ENCODE peak calls at places on chromosomes 12 and 14, in four cellular contexts. One of them, this sample, is unnamed. For H3K4me1, the result is how much of the 10 kb centered on the place peaks cover.

GRCh38 chr12:77968571-77968970 is 137.9 kb downstream of the NAV3 start:
- DNase-seq in astrocyte: no peak
- DNase-seq in breast epithelium: no peak
- DNase-seq in psoas muscle: no peak
- DNase-seq in this sample: no peak

GRCh38 chr14:78690836-78691235 is 520.7 kb downstream of the NRXN3 start:
- DNase-seq in astrocyte: peak
- DNase-seq in breast epithelium: no peak
- DNase-seq in psoas muscle: no peak
- DNase-seq in this sample: no peak

GRCh38 chr14:95609398-95609990 is 74.6 kb downstream of the GLRX5 start:
- DNase-seq in astrocyte: no peak
- DNase-seq in breast epithelium: no peak
- DNase-seq in psoas muscle: no peak
- DNase-seq in this sample: peak

GRCh38 chr14:71498151-71498734 is 434.0 kb upstream of the RGS6 start:
- DNase-seq in astrocyte: peak
- DNase-seq in breast epithelium: no peak
- DNase-seq in psoas muscle: no peak
- DNase-seq in this sample: no peak

GRCh38 chr12:9022592-9022991 is 33.2 kb downstream of the KLRG1 start:
- DNase-seq in astrocyte: no peak
- DNase-seq in breast epithelium: no peak
- DNase-seq in psoas muscle: no peak
- DNase-seq in this sample: no peak

GRCh38 chr12:28550757-28551381 is 360.6 kb downstream of the CCDC91 start:
- DNase-seq in astrocyte: peak
- DNase-seq in breast epithelium: no peak
- DNase-seq in psoas muscle: no peak
- DNase-seq in this sample: no peak

GRCh38 chr14:69451941-69452340 is 32.6 kb upstream of the PLEKHD1 start:
- DNase-seq in astrocyte: no peak
- DNase-seq in breast epithelium: no peak
- DNase-seq in psoas muscle: no peak
- DNase-seq in this sample: no peak

GRCh38 chr14:24224618-24225071 is 7.5 kb downstream of the NEDD8 start:
- DNase-seq in astrocyte: peak
- DNase-seq in breast epithelium: no peak
- DNase-seq in psoas muscle: no peak
- DNase-seq in this sample: no peak

GRCh38 chr14:92484132-92484823 is 29.3 kb upstream of the RIN3 start:
- DNase-seq in astrocyte: no peak
- DNase-seq in breast epithelium: no peak
- DNase-seq in psoas muscle: no peak
- DNase-seq in this sample: peak

GRCh38 chr14:105600939-105601359 is 74.6 kb downstream of the TMEM121 start:
- DNase-seq in astrocyte: no peak
- DNase-seq in breast epithelium: peak
- DNase-seq in psoas muscle: no peak
- DNase-seq in this sample: no peak

GRCh38 chr14:101950516-101951215 is 13.7 kb upstream of the DYNC1H1 start:
- DNase-seq in astrocyte: no peak
- DNase-seq in breast epithelium: peak
- DNase-seq in psoas muscle: no peak
- DNase-seq in this sample: no peak

GRCh38 chr12:89350661-89351488 is 1.4 kb downstream of the DUSP6 start:
- DNase-seq in astrocyte: no peak
- DNase-seq in breast epithelium: no peak
- DNase-seq in psoas muscle: peak
- DNase-seq in this sample: peak

GRCh38 chr14:39351708-39352107 is 80.5 kb downstream of the FBXO33 start:
- DNase-seq in astrocyte: no peak
- DNase-seq in breast epithelium: no peak
- DNase-seq in psoas muscle: no peak
- DNase-seq in this sample: no peak

GRCh38 chr12:91074068-91074819 is 16.4 kb upstream of the KERA start:
- DNase-seq in astrocyte: peak
- DNase-seq in breast epithelium: no peak
- DNase-seq in psoas muscle: no peak
- DNase-seq in this sample: no peak

GRCh38 chr14:50875359-50876090 is 3.7 kb downstream of the ABHD12B start:
- DNase-seq in astrocyte: peak
- DNase-seq in breast epithelium: no peak
- DNase-seq in psoas muscle: no peak
- DNase-seq in this sample: peak

GRCh38 chr14:91884664-91885063 is 17.3 kb upstream of the TC2N start:
- DNase-seq in astrocyte: no peak
- DNase-seq in breast epithelium: no peak
- DNase-seq in psoas muscle: peak
- DNase-seq in this sample: peak

GRCh38 chr12:3117144-3117581 is 40.0 kb downstream of the TSPAN9 start:
- DNase-seq in astrocyte: peak
- DNase-seq in breast epithelium: no peak
- DNase-seq in psoas muscle: peak
- DNase-seq in this sample: no peak

GRCh38 chr12:44240186-44240585 is 404.3 kb downstream of the TMEM117 start:
- DNase-seq in astrocyte: no peak
- DNase-seq in breast epithelium: no peak
- DNase-seq in psoas muscle: no peak
- DNase-seq in this sample: no peak

GRCh38 chr12:48037267-48037915 is 33.1 kb upstream of the COL2A1 start:
- DNase-seq in astrocyte: peak
- DNase-seq in breast epithelium: no peak
- DNase-seq in psoas muscle: no peak
- DNase-seq in this sample: peak

GRCh38 chr12:20620311-20620710 is 74.8 kb upstream of the SLCO1C1 start:
- DNase-seq in astrocyte: no peak
- DNase-seq in breast epithelium: no peak
- DNase-seq in psoas muscle: no peak
- DNase-seq in this sample: no peak

GRCh38 chr12:50187084-50187900 is 20.1 kb upstream of the CERS5 start:
- DNase-seq in astrocyte: peak
- DNase-seq in breast epithelium: no peak
- DNase-seq in psoas muscle: no peak
- DNase-seq in this sample: no peak

GRCh38 chr14:93977790-93978581 is 1.6 kb upstream of the ASB2 start:
- DNase-seq in astrocyte: peak
- DNase-seq in breast epithelium: no peak
- DNase-seq in psoas muscle: peak
- DNase-seq in this sample: no peak

GRCh38 chr14:68888025-68888850 is 90.9 kb downstream of the ACTN1 start:
- DNase-seq in astrocyte: peak
- DNase-seq in breast epithelium: peak
- DNase-seq in psoas muscle: peak
- DNase-seq in this sample: no peak

GRCh38 chr14:73269729-73270651 is 32.7 kb downstream of the PAPLN start:
- DNase-seq in astrocyte: peak
- DNase-seq in breast epithelium: no peak
- DNase-seq in psoas muscle: peak
- DNase-seq in this sample: peak

GRCh38 chr12:115227137-115227615 is 543.2 kb upstream of the TBX3 start:
- DNase-seq in astrocyte: peak
- DNase-seq in breast epithelium: no peak
- DNase-seq in psoas muscle: peak
- DNase-seq in this sample: peak

GRCh38 chr12:122722347-122722746 is 5.7 kb upstream of the HCAR3 start:
- DNase-seq in astrocyte: no peak
- DNase-seq in breast epithelium: no peak
- DNase-seq in psoas muscle: no peak
- DNase-seq in this sample: no peak

GRCh38 chr12:54701940-54702592 is 53.9 kb upstream of the DCD start:
- DNase-seq in astrocyte: peak
- DNase-seq in breast epithelium: no peak
- DNase-seq in psoas muscle: no peak
- DNase-seq in this sample: no peak

GRCh38 chr12:26106347-26106746 is 18.5 kb downstream of the BHLHE41 start:
- DNase-seq in astrocyte: no peak
- DNase-seq in breast epithelium: no peak
- DNase-seq in psoas muscle: peak
- DNase-seq in this sample: peak

GRCh38 chr12:49369723-49370145 is 2.5 kb downstream of the SPATS2 start:
- DNase-seq in astrocyte: peak
- DNase-seq in breast epithelium: no peak
- DNase-seq in psoas muscle: peak
- DNase-seq in this sample: peak

GRCh38 chr12:114666746-114667668 is 17.0 kb downstream of the TBX3 start:
- DNase-seq in astrocyte: no peak
- DNase-seq in breast epithelium: no peak
- DNase-seq in psoas muscle: no peak
- DNase-seq in this sample: peak

GRCh38 chr14:88384653-88385205 is 728 bp upstream of the SPATA7 start:
- DNase-seq in astrocyte: no peak
- DNase-seq in breast epithelium: no peak
- DNase-seq in psoas muscle: no peak
- DNase-seq in this sample: no peak

GRCh38 chr14:42628591-42628990 is 1021.9 kb downstream of the LRFN5 start:
- DNase-seq in astrocyte: no peak
- DNase-seq in breast epithelium: no peak
- DNase-seq in psoas muscle: no peak
- DNase-seq in this sample: no peak

GRCh38 chr12:85557850-85558249 is 277.8 kb downstream of the ALX1 start:
- DNase-seq in astrocyte: no peak
- DNase-seq in breast epithelium: no peak
- DNase-seq in psoas muscle: no peak
- DNase-seq in this sample: no peak

GRCh38 chr12:13534645-13535398 is 338.3 kb downstream of the EMP1 start:
- DNase-seq in astrocyte: peak
- DNase-seq in breast epithelium: no peak
- DNase-seq in psoas muscle: peak
- DNase-seq in this sample: peak

GRCh38 chr14:90986510-90986909 is 73.9 kb downstream of the RPS6KA5 start:
- DNase-seq in astrocyte: no peak
- DNase-seq in breast epithelium: no peak
- DNase-seq in psoas muscle: no peak
- DNase-seq in this sample: peak

GRCh38 chr12:23906329-23906728 is 43.1 kb downstream of the SOX5 start:
- DNase-seq in astrocyte: peak
- DNase-seq in breast epithelium: no peak
- DNase-seq in psoas muscle: no peak
- DNase-seq in this sample: peak

GRCh38 chr14:61514006-61514830 is 181.1 kb upstream of the HIF1A start:
- DNase-seq in astrocyte: peak
- DNase-seq in breast epithelium: no peak
- DNase-seq in psoas muscle: no peak
- DNase-seq in this sample: peak

GRCh38 chr14:61511558-61511924 is 183.8 kb upstream of the HIF1A start:
- DNase-seq in astrocyte: no peak
- DNase-seq in breast epithelium: no peak
- DNase-seq in psoas muscle: no peak
- DNase-seq in this sample: peak

GRCh38 chr14:61510736-61511557 is 184.4 kb upstream of the HIF1A start:
- DNase-seq in astrocyte: no peak
- DNase-seq in breast epithelium: no peak
- DNase-seq in psoas muscle: no peak
- DNase-seq in this sample: no peak

GRCh38 chr14:61512026-61512425 is 183.3 kb upstream of the HIF1A start:
- DNase-seq in astrocyte: no peak
- DNase-seq in breast epithelium: no peak
- DNase-seq in psoas muscle: no peak
- DNase-seq in this sample: no peak

DNA sequence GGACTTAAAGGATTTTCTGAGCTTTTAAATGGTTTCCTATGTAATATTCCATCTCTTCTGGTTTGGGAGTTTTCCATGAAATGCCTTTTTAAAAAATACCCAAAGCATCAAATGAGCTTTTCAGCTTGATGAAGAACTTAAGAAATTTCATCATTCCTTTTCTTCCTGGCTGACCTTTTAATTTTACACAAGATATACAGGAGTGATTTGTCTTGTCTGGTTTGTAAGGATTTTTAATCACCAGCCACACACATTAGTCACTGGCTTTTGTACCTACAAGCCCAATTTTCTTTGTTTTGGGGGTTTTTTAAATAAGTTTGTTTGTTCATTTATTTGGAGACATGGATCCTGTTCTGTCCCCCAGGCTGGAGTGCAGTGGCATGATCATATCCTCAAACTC is 182.8 kb upstream of the HIF1A start:
- DNase-seq in astrocyte: peak
- DNase-seq in breast epithelium: no peak
- DNase-seq in psoas muscle: no peak
- DNase-seq in this sample: no peak
- H3K4me1 ChIP-seq in astrocyte: under half
- H3K4me1 ChIP-seq in breast epithelium: under half
- H3K4me1 ChIP-seq in psoas muscle: under half
- H3K4me1 ChIP-seq in this sample: under half

GRCh38 chr14:99753225-99754140 is 39.7 kb upstream of the EML1 start:
- DNase-seq in astrocyte: no peak
- DNase-seq in breast epithelium: no peak
- DNase-seq in psoas muscle: no peak
- DNase-seq in this sample: peak
- TF ChIP-seq CTCF in astrocyte: no peak
- TF ChIP-seq CTCF in breast epithelium: no peak
- TF ChIP-seq CTCF in psoas muscle: no peak
- TF ChIP-seq CTCF in this sample: peak

GRCh38 chr14:32656609-32657008 is 282.1 kb upstream of the NPAS3 start:
- DNase-seq in astrocyte: no peak
- DNase-seq in breast epithelium: no peak
- DNase-seq in psoas muscle: no peak
- DNase-seq in this sample: no peak
- H3K27ac ChIP-seq in astrocyte: no peak
- H3K27ac ChIP-seq in breast epithelium: no peak
- H3K27ac ChIP-seq in psoas muscle: peak
- H3K27ac ChIP-seq in this sample: no peak

GRCh38 chr12:53211476-53212381 is 4.7 kb upstream of the ITGB7 start:
- DNase-seq in astrocyte: no peak
- DNase-seq in breast epithelium: no peak
- DNase-seq in psoas muscle: no peak
- DNase-seq in this sample: peak
- H3K4me1 ChIP-seq in astrocyte: under half
- H3K4me1 ChIP-seq in breast epithelium: under half
- H3K4me1 ChIP-seq in psoas muscle: under half
- H3K4me1 ChIP-seq in this sample: under half

GRCh38 chr12:103327676-103328075 is 168.1 kb downstream of the C12orf42 start:
- DNase-seq in astrocyte: no peak
- DNase-seq in breast epithelium: no peak
- DNase-seq in psoas muscle: no peak
- DNase-seq in this sample: no peak

GRCh38 chr12:103330672-103331071 is 165.1 kb downstream of the C12orf42 start:
- DNase-seq in astrocyte: no peak
- DNase-seq in breast epithelium: no peak
- DNase-seq in psoas muscle: no peak
- DNase-seq in this sample: no peak

GRCh38 chr12:103331643-103332042 is 164.1 kb downstream of the C12orf42 start:
- DNase-seq in astrocyte: no peak
- DNase-seq in breast epithelium: no peak
- DNase-seq in psoas muscle: no peak
- DNase-seq in this sample: no peak

DNA sequence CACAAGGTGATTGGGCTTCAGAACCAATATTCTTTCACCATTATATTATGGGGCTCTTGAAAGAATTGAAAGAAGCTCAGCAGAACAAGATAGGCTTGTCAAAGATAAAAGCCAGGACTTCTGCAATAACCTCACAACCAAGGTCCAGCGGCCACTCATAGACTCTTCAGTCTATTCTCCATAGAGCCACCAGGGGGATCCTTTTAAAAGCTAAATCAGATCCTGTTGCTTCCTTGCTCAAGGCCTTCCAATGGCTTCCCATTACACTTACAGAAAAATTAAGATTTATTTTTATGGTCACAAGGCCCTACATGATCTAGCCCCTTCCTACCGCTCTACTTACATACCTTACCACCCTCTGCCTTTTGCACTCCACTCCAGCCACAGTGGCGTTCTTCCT is 169.6 kb downstream of the C12orf42 start:
- DNase-seq in astrocyte: no peak
- DNase-seq in breast epithelium: no peak
- DNase-seq in psoas muscle: no peak
- DNase-seq in this sample: peak
- TF ChIP-seq CTCF in astrocyte: no peak
- TF ChIP-seq CTCF in breast epithelium: no peak
- TF ChIP-seq CTCF in psoas muscle: no peak
- TF ChIP-seq CTCF in this sample: peak